ENCODE peak calls at places on chromosomes 5 and 9, in six cellular contexts. E, T, V, Z, C and K are unnamed samples.

GRCh38 chr9:72140582-72140981 is 8.7 kb upstream of the GDA start:
- DNase-seq in E (no peak), T (no peak), V (no peak), Z (no peak), C (no peak), K (no peak)

GRCh38 chr9:127541865-127542264 is 70.2 kb upstream of the STXBP1 start:
- DNase-seq in E (no peak), T (no peak), V (no peak), Z (no peak), C (no peak), K (no peak)

GRCh38 chr9:21927752-21928151 is 66.4 kb downstream of the CDKN2A start:
- DNase-seq in E (no peak), T (no peak), V (no peak), Z (no peak), C (no peak), K (no peak)

GRCh38 chr5:123490974-123491373 is 21.0 kb upstream of the CSNK1G3 start:
- DNase-seq in E (no peak), T (no peak), V (no peak), Z (no peak), C (no peak), K (no peak)

GRCh38 chr9:120846906-120847305 is 4.2 kb upstream of the PSMD5 start:
- DNase-seq in E (no peak), T (no peak), V (no peak), Z (no peak), C (no peak), K (no peak)

GRCh38 chr9:93263334-93264229 is 79.6 kb downstream of the WNK2 start:
- DNase-seq in E (peak; percentile 10), T (no peak), V (no peak), Z (no peak), C (no peak), K (no peak)

GRCh38 chr5:88667187-88668141 is 215.5 kb downstream of the MEF2C start:
- DNase-seq in E (no peak), T (no peak), V (no peak), Z (no peak), C (peak; percentile 64), K (no peak)

GRCh38 chr5:176986280-176986679 is 20.3 kb downstream of the UIMC1 start:
- DNase-seq in E (no peak), T (no peak), V (no peak), Z (no peak), C (no peak), K (no peak)

GRCh38 chr9:32968101-32969011 is 33.1 kb downstream of the APTX start:
- DNase-seq in E (peak; percentile 56), T (peak; percentile 46), V (peak; percentile 26), Z (peak; percentile 29), C (peak; percentile 70), K (peak; percentile 21)

GRCh38 chr9:132977626-132978450 is 656 bp upstream of the GFI1B start:
- DNase-seq in E (peak; percentile 83), T (peak; percentile 78), V (peak; percentile 57), Z (peak; percentile 76), C (peak; percentile 59), K (peak; percentile 40)

GRCh38 chr9:23769307-23769935 is 56.6 kb downstream of the ELAVL2 start:
- DNase-seq in E (no peak), T (no peak), V (no peak), Z (no peak), C (no peak), K (no peak)

GRCh38 chr5:22649076-22649475 is 204.1 kb downstream of the CDH12 start:
- DNase-seq in E (no peak), T (no peak), V (no peak), Z (no peak), C (no peak), K (no peak)

GRCh38 chr9:75039804-75040203 is 11.7 kb upstream of the CARNMT1 start:
- DNase-seq in E (no peak), T (no peak), V (no peak), Z (no peak), C (no peak), K (no peak)

GRCh38 chr9:121975801-121976277 is 117.3 kb downstream of the TTLL11 start:
- DNase-seq in E (no peak), T (no peak), V (no peak), Z (peak; percentile 94), C (no peak), K (no peak)

GRCh38 chr9:136247947-136248637 is 2.5 kb upstream of the QSOX2 start:
- DNase-seq in E (no peak), T (no peak), V (no peak), Z (no peak), C (peak; percentile 58), K (no peak)

GRCh38 chr5:132422720-132423442 is 53.4 kb downstream of the SLC22A5 start:
- DNase-seq in E (peak; percentile 55), T (no peak), V (no peak), Z (peak; percentile 81), C (no peak), K (no peak)

GRCh38 chr5:106094128-106094726 is 1576.5 kb downstream of the EFNA5 start:
- DNase-seq in E (no peak), T (no peak), V (no peak), Z (no peak), C (no peak), K (no peak)

GRCh38 chr9:110069326-110070248 is 138.4 kb downstream of the C9orf152 start:
- DNase-seq in E (no peak), T (no peak), V (no peak), Z (no peak), C (no peak), K (no peak)